ENCODE peak calls at places on chromosomes 5 and 9, in four cellular contexts. One of them, this sample, is unnamed.

GRCh38 chr5:42666821-42667325 is 89.7 kb upstream of the CCDC152 start:
- DNase-seq in body of pancreas: no peak
- DNase-seq in skeletal muscle cell: no peak
- DNase-seq in HFF-Myc: no peak
- DNase-seq in this sample: no peak

GRCh38 chr9:132894857-132895846 is 16.5 kb downstream of the SPACA9 start:
- DNase-seq in skeletal muscle cell: no peak
- DNase-seq in HFF-Myc: no peak
- DNase-seq in body of pancreas: no peak
- DNase-seq in this sample: no peak

GRCh38 chr5:153744751-153745150 is 254.3 kb downstream of the GRIA1 start:
- DNase-seq in HFF-Myc: no peak
- DNase-seq in skeletal muscle cell: no peak
- DNase-seq in body of pancreas: no peak
- DNase-seq in this sample: no peak

GRCh38 chr9:81150016-81150625 is 539.2 kb downstream of the TLE1 start:
- DNase-seq in skeletal muscle cell: no peak
- DNase-seq in HFF-Myc: no peak
- DNase-seq in body of pancreas: no peak
- DNase-seq in this sample: no peak

GRCh38 chr5:76709762-76710161 is 6.2 kb upstream of the F2R start:
- DNase-seq in skeletal muscle cell: peak; percentile 52
- DNase-seq in HFF-Myc: no peak
- DNase-seq in body of pancreas: no peak
- DNase-seq in this sample: no peak

GRCh38 chr5:84729326-84729725 is 344.6 kb upstream of the EDIL3 start:
- DNase-seq in body of pancreas: no peak
- DNase-seq in HFF-Myc: no peak
- DNase-seq in skeletal muscle cell: no peak
- DNase-seq in this sample: no peak

GRCh38 chr9:130940693-130941576 is 1.9 kb upstream of the FIBCD1 start:
- DNase-seq in body of pancreas: peak; percentile 88
- DNase-seq in skeletal muscle cell: no peak
- DNase-seq in HFF-Myc: no peak
- DNase-seq in this sample: no peak

GRCh38 chr5:90802695-90803317 is 244.2 kb downstream of the ADGRV1 start:
- DNase-seq in body of pancreas: peak; percentile 41
- DNase-seq in skeletal muscle cell: no peak
- DNase-seq in HFF-Myc: peak; percentile 1
- DNase-seq in this sample: no peak

GRCh38 chr5:95843733-95844223 is 21.3 kb upstream of the GLRX start:
- DNase-seq in HFF-Myc: no peak
- DNase-seq in body of pancreas: peak; percentile 37
- DNase-seq in skeletal muscle cell: no peak
- DNase-seq in this sample: no peak

GRCh38 chr5:176714067-176714466 is 66.8 kb downstream of the TSPAN17 start:
- DNase-seq in body of pancreas: no peak
- DNase-seq in skeletal muscle cell: no peak
- DNase-seq in HFF-Myc: no peak
- DNase-seq in this sample: no peak

GRCh38 chr9:37747271-37747753 is 6.3 kb upstream of the TRMT10B start:
- DNase-seq in body of pancreas: peak; percentile 71
- DNase-seq in HFF-Myc: no peak
- DNase-seq in skeletal muscle cell: no peak
- DNase-seq in this sample: no peak

GRCh38 chr9:131578778-131579504 is 33.6 kb downstream of the PRRT1B start:
- DNase-seq in HFF-Myc: no peak
- DNase-seq in skeletal muscle cell: no peak
- DNase-seq in body of pancreas: no peak
- DNase-seq in this sample: no peak

GRCh38 chr9:92618633-92619225 is 51.2 kb downstream of the IPPK start:
- DNase-seq in skeletal muscle cell: no peak
- DNase-seq in HFF-Myc: no peak
- DNase-seq in body of pancreas: peak; percentile 47
- DNase-seq in this sample: no peak

GRCh38 chr9:131654857-131655577 is 84.9 kb downstream of the RAPGEF1 start:
- DNase-seq in HFF-Myc: no peak
- DNase-seq in body of pancreas: peak; percentile 69
- DNase-seq in skeletal muscle cell: no peak
- DNase-seq in this sample: no peak

GRCh38 chr5:19853616-19854240 is 134.3 kb downstream of the CDH18 start:
- DNase-seq in HFF-Myc: peak; percentile 11
- DNase-seq in skeletal muscle cell: peak; percentile 16
- DNase-seq in body of pancreas: no peak
- DNase-seq in this sample: no peak

GRCh38 chr9:130689937-130690700 is 3.5 kb upstream of the EXOSC2 start:
- DNase-seq in HFF-Myc: peak; percentile 85
- DNase-seq in body of pancreas: peak; percentile 87
- DNase-seq in skeletal muscle cell: peak; percentile 75
- DNase-seq in this sample: no peak

GRCh38 chr5:87002485-87002884 is 265.2 kb upstream of the RASA1 start:
- DNase-seq in HFF-Myc: no peak
- DNase-seq in skeletal muscle cell: no peak
- DNase-seq in body of pancreas: no peak
- DNase-seq in this sample: no peak

This sample was measured in brain pericyte.